ENCODE peak calls at places on chromosome 6, in nine cellular contexts. One of them, this sample, is unnamed.

GRCh38 chr6:24306038-24306437 is 51.8 kb downstream of the DCDC2 start:
- DNase-seq in HL-60: no peak
- DNase-seq in sigmoid colon: no peak
- DNase-seq in HepG2: no peak
- DNase-seq in spleen: no peak
- DNase-seq in transverse colon: no peak
- DNase-seq in stomach: no peak
- DNase-seq in prostate gland: no peak
- DNase-seq in HCT116: no peak
- DNase-seq in this sample: no peak

GRCh38 chr6:40425192-40425919 is 161.8 kb downstream of the LRFN2 start:
- DNase-seq in spleen: no peak
- DNase-seq in sigmoid colon: no peak
- DNase-seq in stomach: peak; percentile 46
- DNase-seq in HL-60: no peak
- DNase-seq in transverse colon: no peak
- DNase-seq in HCT116: no peak
- DNase-seq in prostate gland: peak; percentile 68
- DNase-seq in HepG2: no peak
- DNase-seq in this sample: no peak

GRCh38 chr6:46876126-46876525 is 45.6 kb downstream of the ADGRF5 start:
- DNase-seq in HepG2: no peak
- DNase-seq in stomach: peak; percentile 76
- DNase-seq in HCT116: peak; percentile 28
- DNase-seq in prostate gland: peak; percentile 48
- DNase-seq in sigmoid colon: no peak
- DNase-seq in spleen: no peak
- DNase-seq in HL-60: no peak
- DNase-seq in transverse colon: no peak
- DNase-seq in this sample: peak; percentile 12

GRCh38 chr6:52696418-52696817 is 25.5 kb downstream of the TMEM14A start:
- DNase-seq in transverse colon: no peak
- DNase-seq in prostate gland: no peak
- DNase-seq in HL-60: no peak
- DNase-seq in HepG2: no peak
- DNase-seq in HCT116: no peak
- DNase-seq in stomach: no peak
- DNase-seq in sigmoid colon: no peak
- DNase-seq in spleen: no peak
- DNase-seq in this sample: no peak

GRCh38 chr6:153028261-153028660 is 25.8 kb upstream of the MTRF1L start:
- DNase-seq in HL-60: no peak
- DNase-seq in HepG2: no peak
- DNase-seq in spleen: no peak
- DNase-seq in HCT116: no peak
- DNase-seq in stomach: no peak
- DNase-seq in sigmoid colon: no peak
- DNase-seq in prostate gland: no peak
- DNase-seq in transverse colon: no peak
- DNase-seq in this sample: no peak

GRCh38 chr6:112626468-112627082 is 279.4 kb downstream of the RFPL4B start:
- DNase-seq in stomach: no peak
- DNase-seq in transverse colon: no peak
- DNase-seq in sigmoid colon: no peak
- DNase-seq in HCT116: no peak
- DNase-seq in spleen: no peak
- DNase-seq in HL-60: no peak
- DNase-seq in HepG2: peak; percentile 10
- DNase-seq in prostate gland: no peak
- DNase-seq in this sample: no peak

GRCh38 chr6:31332637-31333602 is 24.1 kb downstream of the HLA-B start:
- DNase-seq in prostate gland: no peak
- DNase-seq in spleen: no peak
- DNase-seq in stomach: no peak
- DNase-seq in transverse colon: no peak
- DNase-seq in HepG2: no peak
- DNase-seq in HCT116: no peak
- DNase-seq in sigmoid colon: no peak
- DNase-seq in HL-60: no peak
- DNase-seq in this sample: no peak

GRCh38 chr6:88561034-88561973 is 395.2 kb upstream of the CNR1 start:
- DNase-seq in sigmoid colon: no peak
- DNase-seq in HepG2: no peak
- DNase-seq in prostate gland: no peak
- DNase-seq in transverse colon: no peak
- DNase-seq in spleen: no peak
- DNase-seq in stomach: no peak
- DNase-seq in HCT116: no peak
- DNase-seq in HL-60: no peak
- DNase-seq in this sample: no peak

GRCh38 chr6:67535946-67536345 is 1099.1 kb upstream of the ADGRB3 start:
- DNase-seq in spleen: no peak
- DNase-seq in stomach: no peak
- DNase-seq in HepG2: no peak
- DNase-seq in HL-60: no peak
- DNase-seq in prostate gland: no peak
- DNase-seq in transverse colon: no peak
- DNase-seq in HCT116: no peak
- DNase-seq in sigmoid colon: no peak
- DNase-seq in this sample: no peak

GRCh38 chr6:128725271-128726233 is 157.4 kb upstream of the LAMA2 start:
- DNase-seq in sigmoid colon: no peak
- DNase-seq in prostate gland: no peak
- DNase-seq in spleen: no peak
- DNase-seq in HL-60: no peak
- DNase-seq in HCT116: peak; percentile 41
- DNase-seq in transverse colon: peak; percentile 11
- DNase-seq in HepG2: peak; percentile 39
- DNase-seq in stomach: no peak
- DNase-seq in this sample: peak; percentile 2

GRCh38 chr6:14924126-14925024 is 321.5 kb upstream of the JARID2 start:
- DNase-seq in stomach: no peak
- DNase-seq in spleen: no peak
- DNase-seq in HepG2: no peak
- DNase-seq in transverse colon: no peak
- DNase-seq in HCT116: no peak
- DNase-seq in sigmoid colon: no peak
- DNase-seq in prostate gland: no peak
- DNase-seq in HL-60: no peak
- DNase-seq in this sample: no peak

DNA sequence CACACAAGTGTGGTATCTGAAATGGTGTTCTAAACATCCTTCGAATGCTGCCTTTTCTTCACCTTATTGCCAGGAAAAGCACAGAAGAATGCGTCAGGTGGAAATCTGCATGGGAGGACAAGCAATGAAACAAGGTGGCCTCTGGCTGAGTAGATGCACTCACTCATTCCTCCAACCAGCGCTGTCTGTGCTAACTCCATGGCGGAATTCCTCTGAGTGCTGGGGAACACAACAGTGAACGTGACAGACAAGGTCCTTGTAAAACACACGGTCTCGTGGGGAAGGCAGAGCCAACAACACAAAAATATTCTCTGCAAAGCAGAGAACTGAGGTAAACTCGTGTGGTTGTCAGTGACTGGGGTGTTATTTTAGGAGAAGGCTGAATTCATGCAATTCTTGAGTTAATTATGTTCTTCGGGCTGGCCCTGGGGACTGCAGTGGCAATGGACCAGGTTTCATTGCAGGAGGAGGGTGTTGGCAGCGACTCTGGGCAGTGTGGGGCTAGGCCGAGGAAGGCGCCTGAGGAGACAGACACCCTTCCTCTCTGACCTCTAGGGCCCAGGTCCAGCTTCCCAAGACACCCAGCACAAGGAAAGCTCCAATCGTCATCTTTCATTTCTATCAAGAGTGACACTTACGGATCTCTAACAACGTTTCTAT is 339.7 kb downstream of the PRKN start:
- DNase-seq in spleen: no peak
- DNase-seq in stomach: no peak
- DNase-seq in HL-60: no peak
- DNase-seq in HCT116: no peak
- DNase-seq in HepG2: no peak
- DNase-seq in prostate gland: no peak
- DNase-seq in transverse colon: no peak
- DNase-seq in sigmoid colon: no peak
- DNase-seq in this sample: no peak
- H3K27ac ChIP-seq in spleen: no peak overlapping the region
- H3K27ac ChIP-seq in stomach: no peak overlapping the region
- H3K27ac ChIP-seq in HL-60: no peak overlapping the region
- H3K27ac ChIP-seq in HCT116: no peak overlapping the region
- H3K27ac ChIP-seq in HepG2: no peak overlapping the region
- H3K27ac ChIP-seq in prostate gland: no peak overlapping the region
- H3K27ac ChIP-seq in transverse colon: no peak overlapping the region
- H3K27ac ChIP-seq in sigmoid colon: no peak overlapping the region
- H3K27ac ChIP-seq in this sample: no peak overlapping the region

GRCh38 chr6:91298543-91299145 is 711.8 kb upstream of the MAP3K7 start:
- DNase-seq in prostate gland: no peak
- DNase-seq in HCT116: no peak
- DNase-seq in HepG2: no peak
- DNase-seq in sigmoid colon: no peak
- DNase-seq in HL-60: no peak
- DNase-seq in stomach: no peak
- DNase-seq in transverse colon: no peak
- DNase-seq in spleen: no peak
- DNase-seq in this sample: no peak
- TF ChIP-seq POLR2AphosphoS5 in prostate gland: no peak
- TF ChIP-seq POLR2AphosphoS5 in HCT116: no peak
- TF ChIP-seq POLR2AphosphoS5 in HepG2: no peak
- TF ChIP-seq POLR2AphosphoS5 in sigmoid colon: no peak
- TF ChIP-seq POLR2AphosphoS5 in HL-60: no peak
- TF ChIP-seq POLR2AphosphoS5 in stomach: no peak
- TF ChIP-seq POLR2AphosphoS5 in transverse colon: no peak
- TF ChIP-seq POLR2AphosphoS5 in spleen: no peak
- TF ChIP-seq POLR2AphosphoS5 in this sample: no peak

GRCh38 chr6:105021399-105021798 is 64.5 kb downstream of the LIN28B start:
- DNase-seq in HepG2: no peak
- DNase-seq in sigmoid colon: no peak
- DNase-seq in spleen: no peak
- DNase-seq in transverse colon: no peak
- DNase-seq in prostate gland: no peak
- DNase-seq in HCT116: no peak
- DNase-seq in HL-60: no peak
- DNase-seq in stomach: no peak
- DNase-seq in this sample: no peak

GRCh38 chr6:105014448-105014847 is 57.5 kb downstream of the LIN28B start:
- DNase-seq in prostate gland: no peak
- DNase-seq in HL-60: no peak
- DNase-seq in stomach: no peak
- DNase-seq in spleen: no peak
- DNase-seq in HCT116: no peak
- DNase-seq in sigmoid colon: no peak
- DNase-seq in HepG2: no peak
- DNase-seq in transverse colon: no peak
- DNase-seq in this sample: no peak

GRCh38 chr6:105014954-105015353 is 58.0 kb downstream of the LIN28B start:
- DNase-seq in HL-60: no peak
- DNase-seq in spleen: no peak
- DNase-seq in HCT116: no peak
- DNase-seq in sigmoid colon: no peak
- DNase-seq in transverse colon: no peak
- DNase-seq in prostate gland: no peak
- DNase-seq in stomach: no peak
- DNase-seq in HepG2: no peak
- DNase-seq in this sample: no peak

GRCh38 chr6:105019285-105019684 is 62.4 kb downstream of the LIN28B start:
- DNase-seq in HL-60: no peak
- DNase-seq in transverse colon: no peak
- DNase-seq in spleen: no peak
- DNase-seq in sigmoid colon: no peak
- DNase-seq in HepG2: no peak
- DNase-seq in prostate gland: no peak
- DNase-seq in stomach: no peak
- DNase-seq in HCT116: no peak
- DNase-seq in this sample: no peak

GRCh38 chr6:105015482-105015881 is 58.6 kb downstream of the LIN28B start:
- DNase-seq in HL-60: no peak
- DNase-seq in stomach: no peak
- DNase-seq in spleen: no peak
- DNase-seq in HCT116: no peak
- DNase-seq in prostate gland: no peak
- DNase-seq in transverse colon: no peak
- DNase-seq in HepG2: no peak
- DNase-seq in sigmoid colon: no peak
- DNase-seq in this sample: no peak
- H3K27ac ChIP-seq in HL-60: no peak overlapping the region
- H3K27ac ChIP-seq in stomach: no peak overlapping the region
- H3K27ac ChIP-seq in spleen: no peak overlapping the region
- H3K27ac ChIP-seq in HCT116: no peak overlapping the region
- H3K27ac ChIP-seq in prostate gland: no peak overlapping the region
- H3K27ac ChIP-seq in transverse colon: no peak overlapping the region
- H3K27ac ChIP-seq in HepG2: no peak overlapping the region
- H3K27ac ChIP-seq in sigmoid colon: no peak overlapping the region
- H3K27ac ChIP-seq in this sample: no peak overlapping the region

GRCh38 chr6:11891547-11891946 is 112.9 kb upstream of the ADTRP start:
- DNase-seq in prostate gland: no peak
- DNase-seq in HepG2: no peak
- DNase-seq in sigmoid colon: no peak
- DNase-seq in HCT116: no peak
- DNase-seq in transverse colon: no peak
- DNase-seq in spleen: no peak
- DNase-seq in stomach: no peak
- DNase-seq in HL-60: no peak
- DNase-seq in this sample: no peak

GRCh38 chr6:11888725-11889124 is 110.1 kb upstream of the ADTRP start:
- DNase-seq in spleen: no peak
- DNase-seq in transverse colon: no peak
- DNase-seq in HepG2: no peak
- DNase-seq in stomach: no peak
- DNase-seq in HL-60: no peak
- DNase-seq in HCT116: no peak
- DNase-seq in prostate gland: no peak
- DNase-seq in sigmoid colon: no peak
- DNase-seq in this sample: no peak

GRCh38 chr6:11890849-11891248 is 112.2 kb upstream of the ADTRP start:
- DNase-seq in HepG2: no peak
- DNase-seq in sigmoid colon: no peak
- DNase-seq in transverse colon: no peak
- DNase-seq in prostate gland: no peak
- DNase-seq in HCT116: no peak
- DNase-seq in spleen: no peak
- DNase-seq in HL-60: no peak
- DNase-seq in stomach: no peak
- DNase-seq in this sample: no peak

GRCh38 chr6:11889574-11889973 is 111.0 kb upstream of the ADTRP start:
- DNase-seq in spleen: no peak
- DNase-seq in sigmoid colon: no peak
- DNase-seq in prostate gland: no peak
- DNase-seq in HepG2: no peak
- DNase-seq in stomach: no peak
- DNase-seq in transverse colon: no peak
- DNase-seq in HCT116: no peak
- DNase-seq in HL-60: no peak
- DNase-seq in this sample: no peak

DNA sequence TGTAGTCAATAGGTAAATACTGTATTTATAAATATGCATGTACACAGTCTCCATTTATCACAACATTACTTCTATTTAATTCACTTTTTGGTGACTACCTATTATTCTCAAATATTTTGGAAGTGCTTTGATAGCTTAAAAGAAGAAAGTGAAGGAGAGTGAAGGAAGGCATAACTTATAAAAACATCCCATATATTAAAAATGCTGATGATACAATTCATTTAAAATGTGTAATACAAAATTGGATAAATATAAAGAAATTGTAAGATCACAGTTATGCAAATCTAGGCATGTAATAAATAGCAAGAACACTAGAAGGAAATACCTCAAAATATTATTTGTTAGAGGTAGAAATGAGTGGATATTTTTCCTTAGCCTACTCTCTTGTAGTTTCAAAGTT is 111.6 kb upstream of the ADTRP start:
- DNase-seq in spleen: no peak
- DNase-seq in stomach: no peak
- DNase-seq in sigmoid colon: no peak
- DNase-seq in HCT116: no peak
- DNase-seq in transverse colon: no peak
- DNase-seq in HL-60: no peak
- DNase-seq in HepG2: no peak
- DNase-seq in prostate gland: no peak
- DNase-seq in this sample: no peak
- TF ChIP-seq POLR2AphosphoS5 in spleen: no peak
- TF ChIP-seq POLR2AphosphoS5 in stomach: no peak
- TF ChIP-seq POLR2AphosphoS5 in sigmoid colon: no peak
- TF ChIP-seq POLR2AphosphoS5 in HCT116: no peak
- TF ChIP-seq POLR2AphosphoS5 in transverse colon: no peak
- TF ChIP-seq POLR2AphosphoS5 in HL-60: no peak
- TF ChIP-seq POLR2AphosphoS5 in HepG2: no peak
- TF ChIP-seq POLR2AphosphoS5 in prostate gland: no peak
- TF ChIP-seq POLR2AphosphoS5 in this sample: no peak

This sample was measured in Panc1.